ENCODE peak calls at places on chromosome 21, in five cellular contexts. One of them, this sample, is unnamed.

GRCh38 chr21:31731112-31731801 is 661 bp downstream of the SCAF4 start:
- DNase-seq in activated naive CD8-positive, alpha-beta T cell treated with anti-CD3 and anti-CD28 coated beads, Interleukin-2, amount 50 U/mL, for 24 hours: peak; percentile 54
- DNase-seq in activated CD4-positive, alpha-beta T cell treated with anti-CD3 and anti-CD28 coated beads, Interleukin-2, amount 10 ng/mL, durations not matched to agents 7 days and 5 days: peak; percentile 55
- DNase-seq in hippocampal formation: no peak
- DNase-seq in Calu3: peak; percentile 8
- DNase-seq in this sample: peak; percentile 70

GRCh38 chr21:39484711-39485264 is 33.0 kb downstream of the SH3BGR start:
- DNase-seq in activated CD4-positive, alpha-beta T cell treated with anti-CD3 and anti-CD28 coated beads, Interleukin-2, amount 10 ng/mL, durations not matched to agents 7 days and 5 days: no peak
- DNase-seq in hippocampal formation: no peak
- DNase-seq in Calu3: no peak
- DNase-seq in activated naive CD8-positive, alpha-beta T cell treated with anti-CD3 and anti-CD28 coated beads, Interleukin-2, amount 50 U/mL, for 24 hours: no peak
- DNase-seq in this sample: no peak

GRCh38 chr21:42209801-42210479 is 9.0 kb upstream of the ABCG1 start:
- DNase-seq in Calu3: no peak
- DNase-seq in hippocampal formation: no peak
- DNase-seq in activated CD4-positive, alpha-beta T cell treated with anti-CD3 and anti-CD28 coated beads, Interleukin-2, amount 10 ng/mL, durations not matched to agents 7 days and 5 days: no peak
- DNase-seq in activated naive CD8-positive, alpha-beta T cell treated with anti-CD3 and anti-CD28 coated beads, Interleukin-2, amount 50 U/mL, for 24 hours: no peak
- DNase-seq in this sample: no peak

GRCh38 chr21:36005018-36005417 is 55.3 kb downstream of the SETD4 start:
- DNase-seq in hippocampal formation: no peak
- DNase-seq in activated CD4-positive, alpha-beta T cell treated with anti-CD3 and anti-CD28 coated beads, Interleukin-2, amount 10 ng/mL, durations not matched to agents 7 days and 5 days: no peak
- DNase-seq in Calu3: no peak
- DNase-seq in activated naive CD8-positive, alpha-beta T cell treated with anti-CD3 and anti-CD28 coated beads, Interleukin-2, amount 50 U/mL, for 24 hours: no peak
- DNase-seq in this sample: no peak

GRCh38 chr21:30268608-30269197 is 14.0 kb downstream of the KRTAP24-1 start:
- DNase-seq in activated CD4-positive, alpha-beta T cell treated with anti-CD3 and anti-CD28 coated beads, Interleukin-2, amount 10 ng/mL, durations not matched to agents 7 days and 5 days: peak; percentile 6
- DNase-seq in hippocampal formation: no peak
- DNase-seq in Calu3: no peak
- DNase-seq in activated naive CD8-positive, alpha-beta T cell treated with anti-CD3 and anti-CD28 coated beads, Interleukin-2, amount 50 U/mL, for 24 hours: no peak
- DNase-seq in this sample: no peak

GRCh38 chr21:33898546-33898945 is 17.1 kb downstream of the ATP5PO start:
- DNase-seq in activated CD4-positive, alpha-beta T cell treated with anti-CD3 and anti-CD28 coated beads, Interleukin-2, amount 10 ng/mL, durations not matched to agents 7 days and 5 days: no peak
- DNase-seq in hippocampal formation: no peak
- DNase-seq in Calu3: no peak
- DNase-seq in activated naive CD8-positive, alpha-beta T cell treated with anti-CD3 and anti-CD28 coated beads, Interleukin-2, amount 50 U/mL, for 24 hours: no peak
- DNase-seq in this sample: no peak

GRCh38 chr21:46307625-46308024 is 16.0 kb downstream of the C21orf58 start:
- DNase-seq in Calu3: no peak
- DNase-seq in activated naive CD8-positive, alpha-beta T cell treated with anti-CD3 and anti-CD28 coated beads, Interleukin-2, amount 50 U/mL, for 24 hours: no peak
- DNase-seq in activated CD4-positive, alpha-beta T cell treated with anti-CD3 and anti-CD28 coated beads, Interleukin-2, amount 10 ng/mL, durations not matched to agents 7 days and 5 days: no peak
- DNase-seq in hippocampal formation: no peak
- DNase-seq in this sample: no peak

GRCh38 chr21:44713846-44714245 is 2.5 kb upstream of the TSPEAR start:
- DNase-seq in hippocampal formation: no peak
- DNase-seq in activated naive CD8-positive, alpha-beta T cell treated with anti-CD3 and anti-CD28 coated beads, Interleukin-2, amount 50 U/mL, for 24 hours: no peak
- DNase-seq in Calu3: no peak
- DNase-seq in activated CD4-positive, alpha-beta T cell treated with anti-CD3 and anti-CD28 coated beads, Interleukin-2, amount 10 ng/mL, durations not matched to agents 7 days and 5 days: no peak
- DNase-seq in this sample: no peak

GRCh38 chr21:45868488-45868887 is 113.1 kb upstream of the COL6A1 start:
- DNase-seq in Calu3: no peak
- DNase-seq in activated CD4-positive, alpha-beta T cell treated with anti-CD3 and anti-CD28 coated beads, Interleukin-2, amount 10 ng/mL, durations not matched to agents 7 days and 5 days: no peak
- DNase-seq in activated naive CD8-positive, alpha-beta T cell treated with anti-CD3 and anti-CD28 coated beads, Interleukin-2, amount 50 U/mL, for 24 hours: no peak
- DNase-seq in hippocampal formation: no peak
- DNase-seq in this sample: peak; percentile 38

GRCh38 chr21:43025636-43026180 is 49.9 kb downstream of the CBS start:
- DNase-seq in hippocampal formation: no peak
- DNase-seq in activated naive CD8-positive, alpha-beta T cell treated with anti-CD3 and anti-CD28 coated beads, Interleukin-2, amount 50 U/mL, for 24 hours: no peak
- DNase-seq in Calu3: no peak
- DNase-seq in activated CD4-positive, alpha-beta T cell treated with anti-CD3 and anti-CD28 coated beads, Interleukin-2, amount 10 ng/mL, durations not matched to agents 7 days and 5 days: no peak
- DNase-seq in this sample: no peak

GRCh38 chr21:43923391-43923790 is 58.4 kb downstream of the AGPAT3 start:
- DNase-seq in hippocampal formation: peak; percentile 33
- DNase-seq in Calu3: no peak
- DNase-seq in activated naive CD8-positive, alpha-beta T cell treated with anti-CD3 and anti-CD28 coated beads, Interleukin-2, amount 50 U/mL, for 24 hours: no peak
- DNase-seq in activated CD4-positive, alpha-beta T cell treated with anti-CD3 and anti-CD28 coated beads, Interleukin-2, amount 10 ng/mL, durations not matched to agents 7 days and 5 days: no peak
- DNase-seq in this sample: peak; percentile 53

GRCh38 chr21:44940116-44940631 is 345 bp downstream of the SLX9 start:
- DNase-seq in Calu3: peak; percentile 8
- DNase-seq in hippocampal formation: no peak
- DNase-seq in activated CD4-positive, alpha-beta T cell treated with anti-CD3 and anti-CD28 coated beads, Interleukin-2, amount 10 ng/mL, durations not matched to agents 7 days and 5 days: no peak
- DNase-seq in activated naive CD8-positive, alpha-beta T cell treated with anti-CD3 and anti-CD28 coated beads, Interleukin-2, amount 50 U/mL, for 24 hours: no peak
- DNase-seq in this sample: no peak